ENCODE peak calls at places on chromosomes 12 and 14, in seven cellular contexts. Y is body of pancreas, Z is cardiac muscle cell, O is RWPE2, U is endothelial cell, H is fibroblast of lung, A is pancreas. N is an unnamed sample.

GRCh38 chr14:75047506-75047905 is 3.8 kb downstream of the MLH3 start:
- DNase-seq in Y (no peak), Z (no peak), O (no peak), U (no peak), H (no peak), A (no peak), N (no peak)

GRCh38 chr14:63761356-63762117 is 33.7 kb upstream of the SGPP1 start:
- DNase-seq in Y (no peak), Z (no peak), O (no peak), U (no peak), H (no peak), A (no peak), N (no peak)

GRCh38 chr14:65949711-65950516 is 536.3 kb upstream of the CCDC196 start:
- DNase-seq in Y (peak), Z (peak), O (peak), U (no peak), H (peak), A (peak), N (peak)

GRCh38 chr12:95809000-95809680 is 18.6 kb upstream of the NTN4 start:
- DNase-seq in Y (no peak), Z (no peak), O (no peak), U (no peak), H (no peak), A (no peak), N (no peak)

GRCh38 chr12:29273178-29273843 is 107.7 kb downstream of the ERGIC2 start:
- DNase-seq in Y (no peak), Z (no peak), O (no peak), U (no peak), H (no peak), A (no peak), N (no peak)

GRCh38 chr12:129101404-129101803 is 248.1 kb downstream of the GLT1D1 start:
- DNase-seq in Y (no peak), Z (no peak), O (no peak), U (no peak), H (no peak), A (no peak), N (no peak)

GRCh38 chr12:106595268-106595667 is 12.5 kb downstream of the RFX4 start:
- DNase-seq in Y (no peak), Z (no peak), O (no peak), U (no peak), H (no peak), A (no peak), N (no peak)

GRCh38 chr14:24900281-24900868 is 149.6 kb downstream of the STXBP6 start:
- DNase-seq in Y (no peak), Z (no peak), O (no peak), U (no peak), H (peak), A (no peak), N (no peak)

GRCh38 chr12:79983969-79984629 is 49.2 kb upstream of the PPP1R12A start:
- DNase-seq in Y (no peak), Z (no peak), O (no peak), U (no peak), H (peak), A (no peak), N (no peak)

GRCh38 chr12:119802472-119802871 is 74.6 kb downstream of the CIT start:
- DNase-seq in Y (peak), Z (no peak), O (no peak), U (no peak), H (peak), A (no peak), N (no peak)

GRCh38 chr12:124844411-124845397 is 19.0 kb downstream of the SCARB1 start:
- DNase-seq in Y (no peak), Z (no peak), O (no peak), U (no peak), H (no peak), A (no peak), N (no peak)

GRCh38 chr12:65823481-65824313 is 586 bp upstream of the HMGA2 start:
- DNase-seq in Y (peak), Z (peak), O (peak), U (peak), H (peak), A (peak), N (peak)

GRCh38 chr12:115024531-115024930 is 340.6 kb upstream of the TBX3 start:
- DNase-seq in Y (no peak), Z (no peak), O (no peak), U (no peak), H (no peak), A (no peak), N (no peak)

GRCh38 chr14:102831163-102831804 is 54.0 kb downstream of the TRAF3 start:
- DNase-seq in Y (no peak), Z (no peak), O (no peak), U (no peak), H (no peak), A (no peak), N (no peak)

GRCh38 chr12:124576061-124576650 is 8.7 kb upstream of the NCOR2 start:
- DNase-seq in Y (no peak), Z (no peak), O (peak), U (no peak), H (no peak), A (no peak), N (no peak)

GRCh38 chr12:1662761-1663439 is 28.0 kb upstream of the ADIPOR2 start:
- DNase-seq in Y (peak), Z (peak), O (peak), U (peak), H (peak), A (peak), N (peak)

GRCh38 chr12:116675339-116676107 is 62.3 kb downstream of the SPRING1 start:
- DNase-seq in Y (no peak), Z (no peak), O (no peak), U (no peak), H (no peak), A (no peak), N (no peak)

GRCh38 chr14:101404426-101405170 is 156.7 kb upstream of the DIO3 start:
- DNase-seq in Y (no peak), Z (peak), O (no peak), U (no peak), H (no peak), A (no peak), N (no peak)

GRCh38 chr12:54352891-54353874 is 11.1 kb downstream of the GPR84 start:
- DNase-seq in Y (peak), Z (no peak), O (no peak), U (no peak), H (peak), A (peak), N (no peak)

GRCh38 chr12:32988982-32989381 is 92.4 kb upstream of the PKP2 start:
- DNase-seq in Y (no peak), Z (peak), O (no peak), U (no peak), H (peak), A (no peak), N (no peak)

GRCh38 chr12:130336723-130337475 is 788 bp upstream of the PIWIL1 start:
- DNase-seq in Y (no peak), Z (no peak), O (no peak), U (no peak), H (no peak), A (no peak), N (no peak)

GRCh38 chr12:50929831-50930230 is 22.5 kb upstream of the HIGD1C start:
- DNase-seq in Y (no peak), Z (no peak), O (no peak), U (no peak), H (no peak), A (no peak), N (no peak)

GRCh38 chr12:59079472-59079871 is 159.2 kb upstream of the LRIG3 start:
- DNase-seq in Y (no peak), Z (no peak), O (no peak), U (no peak), H (peak), A (no peak), N (no peak)

GRCh38 chr12:122946690-122947271 is 19.5 kb downstream of the ABCB9 start:
- DNase-seq in Y (peak), Z (peak), O (peak), U (no peak), H (peak), A (no peak), N (peak)
- TF ChIP-seq CTCF in Y (no peak), Z (peak), O (peak), U (no peak), H (peak), A (no peak), N (peak)

GRCh38 chr14:51660720-51661119 is 9.0 kb downstream of the FRMD6 start:
- DNase-seq in Y (no peak), Z (no peak), O (no peak), U (no peak), H (no peak), A (no peak), N (no peak)

GRCh38 chr14:51657762-51658161 is 6.1 kb downstream of the FRMD6 start:
- DNase-seq in Y (no peak), Z (no peak), O (no peak), U (no peak), H (peak), A (no peak), N (no peak)

GRCh38 chr14:51658441-51659173 is 6.9 kb downstream of the FRMD6 start:
- DNase-seq in Y (no peak), Z (no peak), O (no peak), U (no peak), H (no peak), A (no peak), N (no peak)

GRCh38 chr14:51663783-51664326 is 12.1 kb downstream of the FRMD6 start:
- DNase-seq in Y (no peak), Z (no peak), O (no peak), U (no peak), H (no peak), A (no peak), N (no peak)

GRCh38 chr14:51661504-51661903 is 9.8 kb downstream of the FRMD6 start:
- DNase-seq in Y (no peak), Z (no peak), O (no peak), U (no peak), H (no peak), A (no peak), N (no peak)
- TF ChIP-seq CTCF in Y (no peak), Z (no peak), O (no peak), U (no peak), H (no peak), A (no peak), N (no peak)

GRCh38 chr12:27969901-27970390 is 2.6 kb downstream of the PTHLH start:
- DNase-seq in Y (peak), Z (peak), O (peak), U (peak), H (peak), A (peak), N (peak)
- TF ChIP-seq CTCF in Y (no peak), Z (peak), O (peak), U (no peak), H (no peak), A (no peak), N (no peak)

GRCh38 chr12:31959701-31960391 is 631 bp downstream of the RESF1 start:
- DNase-seq in Y (peak), Z (peak), O (peak), U (peak), H (peak), A (no peak), N (peak)
- TF ChIP-seq CTCF in Y (no peak), Z (peak), O (peak), U (no peak), H (peak), A (no peak), N (no peak)

DNA sequence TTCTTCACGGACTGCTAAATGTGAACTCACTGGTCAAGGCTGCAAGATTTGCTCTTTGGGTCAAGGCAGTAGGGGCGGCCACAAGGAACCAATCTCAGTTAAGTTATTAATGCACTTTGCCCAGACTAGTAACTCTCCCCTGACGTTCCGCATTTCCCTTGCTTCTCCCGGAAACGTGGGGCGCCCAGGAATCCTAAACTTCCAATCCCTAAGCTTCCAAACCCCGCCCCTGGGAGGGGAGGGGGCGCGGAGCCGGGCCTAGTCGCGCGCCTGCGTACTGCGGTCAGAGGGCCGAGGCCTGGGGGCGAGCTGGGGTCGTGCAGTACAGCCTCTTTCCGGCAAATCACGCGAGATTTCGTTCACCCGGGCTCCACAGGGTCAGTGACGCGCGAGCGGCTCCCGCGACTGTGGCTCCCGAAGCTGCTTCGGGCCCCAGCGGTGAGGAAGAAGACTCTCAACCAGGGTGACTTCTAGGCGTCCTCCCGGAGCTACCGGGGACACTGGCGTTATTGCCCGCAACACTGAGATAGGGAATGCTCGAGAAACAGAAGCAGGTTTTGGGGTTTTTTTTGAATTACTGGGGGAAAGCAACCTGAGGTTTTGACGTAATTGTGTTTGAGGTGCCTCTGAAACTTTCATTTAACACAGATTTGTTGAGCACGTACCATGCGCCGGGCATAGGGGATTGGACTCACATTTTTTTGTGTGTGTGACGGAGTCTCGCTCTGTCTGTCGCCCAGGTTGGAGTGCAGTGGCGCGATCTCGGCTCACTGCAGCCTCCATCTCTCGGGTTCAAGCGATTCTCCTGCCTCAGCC is at the start of gene PTGR2:
- DNase-seq in Y (peak), Z (peak), O (peak), U (peak), H (peak), A (peak), N (peak)
- TF ChIP-seq CTCF in Y (no peak), Z (no peak), O (no peak), U (no peak), H (no peak), A (peak), N (no peak)

GRCh38 chr12:10331642-10332239 is 24.1 kb downstream of the KLRD1 start:
- DNase-seq in Y (no peak), Z (peak), O (no peak), U (peak), H (peak), A (no peak), N (peak)
- TF ChIP-seq CTCF in Y (peak), Z (peak), O (peak), U (no peak), H (peak), A (peak), N (peak)

GRCh38 chr14:93903342-93904184 is 23.6 kb upstream of the FAM181A start:
- DNase-seq in Y (no peak), Z (peak), O (no peak), U (peak), H (no peak), A (peak), N (peak)
- TF ChIP-seq CTCF in Y (no peak), Z (peak), O (peak), U (no peak), H (no peak), A (no peak), N (peak)

GRCh38 chr12:6062427-6063378 is 61.8 kb downstream of the VWF start:
- DNase-seq in Y (peak), Z (peak), O (no peak), U (peak), H (peak), A (peak), N (peak)
- TF ChIP-seq CTCF in Y (peak), Z (peak), O (peak), U (peak), H (peak), A (peak), N (peak)